ENCODE peak calls at places on chromosomes 7 and 10, in five cellular contexts. F, E, Z, V and I are unnamed samples.

GRCh38 chr10:23147035-23147434 is 45.1 kb upstream of the PTF1A start:
- DNase-seq in F (no peak), E (no peak), Z (no peak), V (no peak), I (no peak)

GRCh38 chr7:2808891-2809660 is 35.0 kb downstream of the GNA12 start:
- DNase-seq in F (no peak), E (peak), Z (no peak), V (no peak), I (no peak)

GRCh38 chr7:127390186-127390816 is 2.2 kb downstream of the ZNF800 start:
- DNase-seq in F (no peak), E (no peak), Z (no peak), V (no peak), I (no peak)

GRCh38 chr7:137476937-137477336 is 133.4 kb upstream of the PTN start:
- DNase-seq in F (no peak), E (no peak), Z (peak), V (no peak), I (peak)

GRCh38 chr7:91265693-91266066 is 1.4 kb downstream of the FZD1 start:
- DNase-seq in F (no peak), E (no peak), Z (no peak), V (no peak), I (no peak)

GRCh38 chr7:66929935-66930334 is 8.9 kb downstream of the TMEM248 start:
- DNase-seq in F (no peak), E (no peak), Z (no peak), V (no peak), I (no peak)

GRCh38 chr7:136897676-136898075 is 29.2 kb downstream of the CHRM2 start:
- DNase-seq in F (no peak), E (no peak), Z (no peak), V (no peak), I (no peak)

GRCh38 chr7:94276046-94276445 is 118.6 kb upstream of the COL1A2 start:
- DNase-seq in F (no peak), E (no peak), Z (no peak), V (no peak), I (no peak)

GRCh38 chr10:22655312-22655973 is 58.9 kb downstream of the PIP4K2A start:
- DNase-seq in F (peak), E (peak), Z (peak), V (peak), I (peak)

GRCh38 chr10:131099028-131099427 is 212.5 kb downstream of the TCERG1L start:
- DNase-seq in F (no peak), E (peak), Z (no peak), V (no peak), I (no peak)

GRCh38 chr10:80581469-80581835 is 43.8 kb downstream of the SH2D4B start:
- DNase-seq in F (no peak), E (no peak), Z (no peak), V (no peak), I (no peak)

GRCh38 chr10:93991101-93991500 is 2.6 kb upstream of the PLCE1 start:
- DNase-seq in F (no peak), E (no peak), Z (no peak), V (no peak), I (no peak)

GRCh38 chr10:35533565-35533964 is 71.6 kb upstream of the GJD4 start:
- DNase-seq in F (no peak), E (no peak), Z (no peak), V (no peak), I (no peak)

GRCh38 chr7:140570120-140570519 is 70.5 kb downstream of the DENND2A start:
- DNase-seq in F (no peak), E (no peak), Z (no peak), V (no peak), I (no peak)

GRCh38 chr7:92448185-92448747 is 984 bp downstream of the GATAD1 start:
- DNase-seq in F (peak), E (peak), Z (peak), V (peak), I (peak)

GRCh38 chr7:103446046-103446520 is at the start of gene SLC26A5:
- DNase-seq in F (no peak), E (peak), Z (no peak), V (peak), I (no peak)

GRCh38 chr10:26292058-26292457 is 75.5 kb downstream of the GAD2 start:
- DNase-seq in F (no peak), E (no peak), Z (no peak), V (no peak), I (no peak)

GRCh38 chr10:7408003-7408493 is 2.8 kb downstream of the SFMBT2 start:
- DNase-seq in F (no peak), E (no peak), Z (peak), V (peak), I (no peak)

GRCh38 chr7:28607799-28608198 is 195.5 kb downstream of the CREB5 start:
- DNase-seq in F (no peak), E (no peak), Z (no peak), V (no peak), I (no peak)

GRCh38 chr10:29734980-29735627 is 100.3 kb upstream of the SVIL start:
- DNase-seq in F (peak), E (peak), Z (no peak), V (peak), I (peak)

GRCh38 chr7:43753843-43754242 is 4.6 kb upstream of the BLVRA start:
- DNase-seq in F (no peak), E (no peak), Z (no peak), V (no peak), I (no peak)

GRCh38 chr7:127715901-127716300 is 63.9 kb downstream of the SND1 start:
- DNase-seq in F (no peak), E (no peak), Z (peak), V (no peak), I (no peak)

GRCh38 chr10:131155903-131156285 is 155.6 kb downstream of the TCERG1L start:
- DNase-seq in F (no peak), E (no peak), Z (no peak), V (no peak), I (no peak)

GRCh38 chr7:64863021-64863420 is 40.1 kb upstream of the ZNF273 start:
- DNase-seq in F (no peak), E (no peak), Z (no peak), V (no peak), I (no peak)

GRCh38 chr10:1461016-1461415 is 276.3 kb downstream of the ADARB2 start:
- DNase-seq in F (no peak), E (no peak), Z (no peak), V (no peak), I (no peak)

GRCh38 chr7:47609803-47610452 is 28.0 kb upstream of the TNS3 start:
- DNase-seq in F (no peak), E (no peak), Z (peak), V (no peak), I (no peak)

GRCh38 chr10:130021373-130021950 is 57.4 kb upstream of the EBF3 start:
- DNase-seq in F (peak), E (peak), Z (peak), V (no peak), I (peak)

GRCh38 chr10:129959544-129960492 is 4.3 kb downstream of the EBF3 start:
- DNase-seq in F (no peak), E (no peak), Z (no peak), V (no peak), I (no peak)

GRCh38 chr7:47596502-47597202 is 14.7 kb upstream of the TNS3 start:
- DNase-seq in F (no peak), E (peak), Z (no peak), V (no peak), I (peak)

GRCh38 chr7:120591-120991 is 71.8 kb upstream of the FAM20C start:
- DNase-seq in F (no peak), E (no peak), Z (no peak), V (no peak), I (no peak)

GRCh38 chr7:116138202-116138801 is 72.0 kb upstream of the TES start:
- DNase-seq in F (peak), E (peak), Z (peak), V (no peak), I (peak)

GRCh38 chr7:46747869-46748576 is 827.0 kb upstream of the IGFBP3 start:
- DNase-seq in F (no peak), E (no peak), Z (no peak), V (no peak), I (no peak)

GRCh38 chr10:11150255-11150731 is 132.6 kb downstream of the CELF2 start:
- DNase-seq in F (no peak), E (no peak), Z (no peak), V (peak), I (no peak)

GRCh38 chr7:113338297-113338696 is 219.9 kb upstream of the SMIM30 start:
- DNase-seq in F (no peak), E (no peak), Z (no peak), V (no peak), I (no peak)

GRCh38 chr7:56105508-56105907 is 768 bp downstream of the CHCHD2 start:
- DNase-seq in F (peak), E (peak), Z (peak), V (peak), I (peak)

GRCh38 chr7:44665531-44666213 is 59.2 kb downstream of the OGDH start:
- DNase-seq in F (no peak), E (no peak), Z (peak), V (no peak), I (no peak)

GRCh38 chr10:43125274-43125845 is 12.9 kb upstream of the CSGALNACT2 start:
- DNase-seq in F (no peak), E (no peak), Z (no peak), V (peak), I (no peak)

GRCh38 chr7:36468361-36469140 is 78.9 kb downstream of the ANLN start:
- DNase-seq in F (no peak), E (no peak), Z (peak), V (no peak), I (no peak)